ENCODE peak calls at places on chromosomes 13 and 19, in nine cellular contexts. A is EH; L is amniotic stem cell; S is stimulated activated CD4-positive, alpha-beta T cell treated with anti-CD3 and anti-CD28 coated beads, Interleukin-2, amount 100 ng/mL, for 48 hours; V is hippocampal formation; Y is activated CD4-positive, alpha-beta T cell treated with anti-CD3 and anti-CD28 coated beads, Interleukin-2, amount 50 U/mL, for 24 hours; R is DMS 273 treated with DMSO at 0.1 percent for 48 hours; T is ACHN; P is activated T-cell treated with anti-CD3 and anti-CD28 coated beads, Interleukin-2, amount 50 U/mL, for 72 hours. B is an unnamed sample.

GRCh38 chr19:33414667-33415605 is 41.4 kb downstream of the CEBPG start:
- DNase-seq in Y (no peak), L (no peak), A (no peak), V (no peak), P (no peak), S (no peak), T (no peak), R (no peak), B (no peak)

GRCh38 chr19:45568732-45569131 is 15.9 kb downstream of the OPA3 start:
- DNase-seq in L (no peak), T (peak), Y (no peak), A (peak), P (no peak), V (no peak), S (no peak), R (no peak), B (no peak)

GRCh38 chr19:55149078-55150003 is at the start of gene TNNT1:
- DNase-seq in Y (no peak), P (no peak), T (no peak), A (peak), V (no peak), L (no peak), R (no peak), S (no peak), B (peak)

GRCh38 chr13:110815471-110816204 is 99.2 kb downstream of the ANKRD10 start:
- DNase-seq in L (no peak), Y (no peak), V (no peak), S (no peak), T (no peak), A (no peak), R (no peak), P (no peak), B (no peak)

GRCh38 chr19:19385900-19386339 is 19.6 kb upstream of the GATAD2A start:
- DNase-seq in T (no peak), A (no peak), L (no peak), S (no peak), V (no peak), P (peak), Y (peak), R (no peak), B (peak)

GRCh38 chr13:25738342-25738771 is 313.5 kb downstream of the SHISA2 start:
- DNase-seq in S (no peak), R (no peak), P (no peak), Y (no peak), L (no peak), A (peak), V (no peak), T (peak), B (peak)

GRCh38 chr19:58581227-58582141 is 8.3 kb upstream of the MZF1 start:
- DNase-seq in P (peak), R (no peak), V (no peak), T (no peak), A (peak), Y (peak), L (no peak), S (peak), B (no peak)

GRCh38 chr13:22229916-22230315 is 559.0 kb downstream of the FGF9 start:
- DNase-seq in P (no peak), A (no peak), Y (no peak), L (no peak), T (no peak), V (no peak), R (no peak), S (no peak), B (no peak)

GRCh38 chr13:43830481-43830873 is 43.7 kb upstream of the ENOX1 start:
- DNase-seq in S (no peak), A (peak), V (no peak), L (peak), P (no peak), R (no peak), Y (no peak), T (no peak), B (no peak)

GRCh38 chr19:12665281-12665573 is 1.3 kb downstream of the MAN2B1 start:
- DNase-seq in T (no peak), A (no peak), P (peak), S (no peak), L (no peak), R (no peak), V (peak), Y (peak), B (no peak)

GRCh38 chr19:39430675-39431593 is 4.8 kb downstream of the RPS16 start:
- DNase-seq in R (no peak), L (no peak), S (peak), Y (peak), A (peak), P (peak), V (no peak), T (peak), B (peak)

GRCh38 chr19:6828698-6829633 is 56.5 kb downstream of the VAV1 start:
- DNase-seq in V (no peak), R (no peak), L (no peak), T (no peak), Y (no peak), P (peak), A (no peak), S (peak), B (no peak)

GRCh38 chr19:13181747-13182388 is 31.7 kb downstream of the IER2 start:
- DNase-seq in Y (no peak), V (peak), T (no peak), S (no peak), R (no peak), L (no peak), P (peak), A (peak), B (no peak)

GRCh38 chr13:28037399-28037798 is 48.9 kb upstream of the URAD start:
- DNase-seq in T (peak), Y (no peak), P (peak), L (no peak), S (no peak), R (no peak), A (peak), V (no peak), B (no peak)

GRCh38 chr19:46710687-46711086 is 6.2 kb downstream of the PRKD2 start:
- DNase-seq in Y (no peak), T (no peak), R (no peak), A (no peak), P (no peak), V (no peak), S (no peak), L (no peak), B (no peak)

GRCh38 chr13:113034451-113035208 is 65.6 kb downstream of the MCF2L start:
- DNase-seq in R (no peak), L (peak), V (peak), A (peak), T (peak), S (no peak), Y (no peak), P (no peak), B (peak)

GRCh38 chr19:6536138-6536671 is 5.4 kb downstream of the TNFSF9 start:
- DNase-seq in P (peak), Y (peak), S (peak), A (peak), V (peak), T (peak), R (peak), L (no peak), B (peak)

GRCh38 chr19:41784337-41785239 is 11.8 kb upstream of the CEACAM3 start:
- DNase-seq in R (no peak), S (no peak), P (no peak), T (no peak), A (no peak), L (no peak), V (no peak), Y (no peak), B (no peak)

GRCh38 chr13:83414393-83414792 is 467.9 kb downstream of the SLITRK1 start:
- DNase-seq in P (no peak), A (peak), Y (no peak), V (no peak), L (no peak), T (no peak), S (no peak), R (no peak), B (no peak)

GRCh38 chr13:71118779-71119364 is 748.1 kb downstream of the DACH1 start:
- DNase-seq in T (no peak), V (no peak), P (no peak), Y (no peak), R (no peak), A (no peak), L (no peak), S (no peak), B (no peak)

GRCh38 chr13:19587635-19588300 is 26.4 kb upstream of the TPTE2 start:
- DNase-seq in V (no peak), S (peak), Y (peak), R (no peak), T (peak), A (peak), L (no peak), P (peak), B (peak)

GRCh38 chr13:73778242-73778864 is 355.9 kb downstream of the KLF12 start:
- DNase-seq in Y (no peak), T (no peak), L (no peak), P (no peak), A (no peak), S (no peak), R (no peak), V (no peak), B (no peak)

GRCh38 chr19:45103200-45103624 is 10.2 kb downstream of the PPP1R37 start:
- DNase-seq in A (peak), S (no peak), L (no peak), V (peak), R (no peak), Y (no peak), T (no peak), P (no peak), B (peak)

GRCh38 chr19:33300016-33300981 is 2.0 kb downstream of the CEBPA start:
- DNase-seq in L (no peak), A (no peak), S (no peak), T (no peak), P (no peak), Y (no peak), V (no peak), R (no peak), B (no peak)

GRCh38 chr19:10803252-10803651 is 32.8 kb downstream of the TMED1 start:
- DNase-seq in P (no peak), A (no peak), L (no peak), R (no peak), T (no peak), S (no peak), Y (no peak), V (no peak), B (no peak)

GRCh38 chr13:25977216-25977615 is 74.6 kb downstream of the SHISA2 start:
- DNase-seq in V (no peak), R (no peak), Y (no peak), L (no peak), P (no peak), A (no peak), S (no peak), T (no peak), B (peak)

GRCh38 chr19:5086725-5087439 is 118.0 kb downstream of the KDM4B start:
- DNase-seq in R (peak), S (no peak), Y (no peak), T (no peak), V (no peak), L (no peak), A (no peak), P (no peak), B (no peak)

B was measured in NCI-H82.